ENCODE peak calls at places on chromosomes 16 and 17, in ten cellular contexts. One of them, this sample, is unnamed.

GRCh38 chr17:29358421-29358820 is 31.7 kb upstream of the TAOK1 start:
- DNase-seq in suprapubic skin: no peak
- DNase-seq in tibial nerve: no peak
- DNase-seq in gastrocnemius medialis: no peak
- DNase-seq in tibial artery: no peak
- DNase-seq in stomach: no peak
- DNase-seq in A673: no peak
- DNase-seq in esophagus squamous epithelium: no peak
- DNase-seq in ascending aorta: no peak
- DNase-seq in mucosa of descending colon: no peak
- DNase-seq in this sample: no peak

GRCh38 chr16:57623251-57624043 is 5.0 kb upstream of the ADGRG1 start:
- DNase-seq in tibial artery: no peak
- DNase-seq in suprapubic skin: peak; percentile 71
- DNase-seq in ascending aorta: no peak
- DNase-seq in stomach: peak; percentile 78
- DNase-seq in A673: peak; percentile 46
- DNase-seq in esophagus squamous epithelium: no peak
- DNase-seq in tibial nerve: no peak
- DNase-seq in gastrocnemius medialis: no peak
- DNase-seq in mucosa of descending colon: peak; percentile 79
- DNase-seq in this sample: no peak

GRCh38 chr17:3965123-3965800 is 1.0 kb upstream of the ATP2A3 start:
- DNase-seq in A673: peak; percentile 36
- DNase-seq in mucosa of descending colon: peak; percentile 93
- DNase-seq in tibial nerve: peak; percentile 31
- DNase-seq in esophagus squamous epithelium: peak; percentile 20
- DNase-seq in tibial artery: peak; percentile 77
- DNase-seq in suprapubic skin: no peak
- DNase-seq in ascending aorta: peak; percentile 80
- DNase-seq in stomach: peak; percentile 83
- DNase-seq in gastrocnemius medialis: no peak
- DNase-seq in this sample: peak; percentile 69

GRCh38 chr17:1294157-1294717 is 14.8 kb downstream of the TRARG1 start:
- DNase-seq in ascending aorta: no peak
- DNase-seq in suprapubic skin: no peak
- DNase-seq in tibial nerve: no peak
- DNase-seq in esophagus squamous epithelium: no peak
- DNase-seq in A673: no peak
- DNase-seq in mucosa of descending colon: no peak
- DNase-seq in tibial artery: no peak
- DNase-seq in gastrocnemius medialis: no peak
- DNase-seq in stomach: peak; percentile 38
- DNase-seq in this sample: no peak

GRCh38 chr17:45052052-45052772 is 780 bp upstream of the DCAKD start:
- DNase-seq in tibial nerve: peak; percentile 9
- DNase-seq in A673: peak; percentile 32
- DNase-seq in ascending aorta: peak; percentile 71
- DNase-seq in stomach: peak; percentile 53
- DNase-seq in esophagus squamous epithelium: no peak
- DNase-seq in tibial artery: no peak
- DNase-seq in gastrocnemius medialis: no peak
- DNase-seq in suprapubic skin: peak; percentile 77
- DNase-seq in mucosa of descending colon: no peak
- DNase-seq in this sample: peak; percentile 38

GRCh38 chr17:71247455-71248015 is 873.3 kb upstream of the SOX9 start:
- DNase-seq in ascending aorta: no peak
- DNase-seq in esophagus squamous epithelium: no peak
- DNase-seq in stomach: no peak
- DNase-seq in suprapubic skin: no peak
- DNase-seq in gastrocnemius medialis: no peak
- DNase-seq in A673: no peak
- DNase-seq in tibial artery: no peak
- DNase-seq in mucosa of descending colon: no peak
- DNase-seq in tibial nerve: no peak
- DNase-seq in this sample: no peak

GRCh38 chr16:67461600-67462278 is 19.2 kb downstream of the ATP6V0D1 start:
- DNase-seq in A673: no peak
- DNase-seq in esophagus squamous epithelium: no peak
- DNase-seq in tibial artery: no peak
- DNase-seq in tibial nerve: no peak
- DNase-seq in gastrocnemius medialis: peak; percentile 86
- DNase-seq in suprapubic skin: peak; percentile 86
- DNase-seq in mucosa of descending colon: peak; percentile 95
- DNase-seq in stomach: peak; percentile 83
- DNase-seq in ascending aorta: no peak
- DNase-seq in this sample: no peak

GRCh38 chr17:28871056-28871579 is 16.3 kb downstream of the ERAL1 start:
- DNase-seq in tibial artery: no peak
- DNase-seq in ascending aorta: no peak
- DNase-seq in tibial nerve: no peak
- DNase-seq in stomach: no peak
- DNase-seq in suprapubic skin: no peak
- DNase-seq in gastrocnemius medialis: no peak
- DNase-seq in mucosa of descending colon: no peak
- DNase-seq in A673: no peak
- DNase-seq in esophagus squamous epithelium: no peak
- DNase-seq in this sample: no peak

GRCh38 chr16:8026450-8026849 is 563.9 kb downstream of the TMEM114 start:
- DNase-seq in mucosa of descending colon: no peak
- DNase-seq in tibial artery: no peak
- DNase-seq in suprapubic skin: no peak
- DNase-seq in A673: peak; percentile 9
- DNase-seq in esophagus squamous epithelium: no peak
- DNase-seq in tibial nerve: no peak
- DNase-seq in gastrocnemius medialis: no peak
- DNase-seq in ascending aorta: no peak
- DNase-seq in stomach: no peak
- DNase-seq in this sample: no peak

GRCh38 chr16:55502801-55503366 is 6.0 kb upstream of the LPCAT2 start:
- DNase-seq in stomach: peak; percentile 97
- DNase-seq in mucosa of descending colon: peak; percentile 93
- DNase-seq in ascending aorta: peak; percentile 82
- DNase-seq in A673: no peak
- DNase-seq in tibial nerve: peak; percentile 97
- DNase-seq in esophagus squamous epithelium: no peak
- DNase-seq in suprapubic skin: peak; percentile 79
- DNase-seq in tibial artery: peak; percentile 92
- DNase-seq in gastrocnemius medialis: peak; percentile 79
- DNase-seq in this sample: peak; percentile 88

GRCh38 chr17:6639014-6639650 is 1.4 kb downstream of the KIAA0753 start:
- DNase-seq in ascending aorta: no peak
- DNase-seq in esophagus squamous epithelium: no peak
- DNase-seq in gastrocnemius medialis: no peak
- DNase-seq in stomach: no peak
- DNase-seq in A673: no peak
- DNase-seq in mucosa of descending colon: peak; percentile 59
- DNase-seq in suprapubic skin: no peak
- DNase-seq in tibial nerve: no peak
- DNase-seq in tibial artery: peak; percentile 62
- DNase-seq in this sample: no peak

GRCh38 chr17:64402469-64402868 is 11.8 kb upstream of the PECAM1 start:
- DNase-seq in mucosa of descending colon: no peak
- DNase-seq in A673: no peak
- DNase-seq in gastrocnemius medialis: no peak
- DNase-seq in esophagus squamous epithelium: no peak
- DNase-seq in ascending aorta: no peak
- DNase-seq in tibial nerve: no peak
- DNase-seq in suprapubic skin: no peak
- DNase-seq in tibial artery: peak; percentile 13
- DNase-seq in stomach: no peak
- DNase-seq in this sample: no peak

GRCh38 chr17:81558941-81559806 is 7.0 kb upstream of the FAAP100 start:
- DNase-seq in tibial artery: no peak
- DNase-seq in tibial nerve: no peak
- DNase-seq in suprapubic skin: no peak
- DNase-seq in ascending aorta: no peak
- DNase-seq in gastrocnemius medialis: no peak
- DNase-seq in mucosa of descending colon: no peak
- DNase-seq in stomach: no peak
- DNase-seq in esophagus squamous epithelium: no peak
- DNase-seq in A673: peak; percentile 83
- DNase-seq in this sample: peak; percentile 62

GRCh38 chr17:43720311-43721060 is 38.1 kb downstream of the SOST start:
- DNase-seq in mucosa of descending colon: peak; percentile 87
- DNase-seq in gastrocnemius medialis: peak; percentile 48
- DNase-seq in ascending aorta: peak; percentile 89
- DNase-seq in tibial artery: peak; percentile 86
- DNase-seq in esophagus squamous epithelium: peak; percentile 10
- DNase-seq in stomach: peak; percentile 78
- DNase-seq in suprapubic skin: peak; percentile 86
- DNase-seq in A673: peak; percentile 67
- DNase-seq in tibial nerve: peak; percentile 57
- DNase-seq in this sample: peak; percentile 86

GRCh38 chr17:57515662-57516211 is 229.4 kb downstream of the CCDC182 start:
- DNase-seq in mucosa of descending colon: no peak
- DNase-seq in gastrocnemius medialis: no peak
- DNase-seq in tibial artery: no peak
- DNase-seq in stomach: no peak
- DNase-seq in A673: no peak
- DNase-seq in suprapubic skin: no peak
- DNase-seq in tibial nerve: no peak
- DNase-seq in ascending aorta: no peak
- DNase-seq in esophagus squamous epithelium: no peak
- DNase-seq in this sample: no peak

GRCh38 chr17:81000631-81001357 is 9.2 kb downstream of the CHMP6 start:
- DNase-seq in ascending aorta: no peak
- DNase-seq in A673: no peak
- DNase-seq in gastrocnemius medialis: no peak
- DNase-seq in esophagus squamous epithelium: no peak
- DNase-seq in stomach: peak; percentile 45
- DNase-seq in tibial artery: no peak
- DNase-seq in tibial nerve: no peak
- DNase-seq in mucosa of descending colon: peak; percentile 86
- DNase-seq in suprapubic skin: no peak
- DNase-seq in this sample: no peak

GRCh38 chr17:47177261-47177660 is 11.8 kb downstream of the CDC27 start:
- DNase-seq in stomach: no peak
- DNase-seq in tibial nerve: no peak
- DNase-seq in ascending aorta: no peak
- DNase-seq in suprapubic skin: no peak
- DNase-seq in A673: no peak
- DNase-seq in gastrocnemius medialis: no peak
- DNase-seq in mucosa of descending colon: no peak
- DNase-seq in tibial artery: no peak
- DNase-seq in esophagus squamous epithelium: no peak
- DNase-seq in this sample: no peak

GRCh38 chr16:1326946-1327618 is 6.4 kb upstream of the BAIAP3 start:
- DNase-seq in A673: no peak
- DNase-seq in gastrocnemius medialis: no peak
- DNase-seq in stomach: no peak
- DNase-seq in ascending aorta: no peak
- DNase-seq in mucosa of descending colon: no peak
- DNase-seq in esophagus squamous epithelium: no peak
- DNase-seq in tibial artery: no peak
- DNase-seq in tibial nerve: no peak
- DNase-seq in suprapubic skin: no peak
- DNase-seq in this sample: no peak

GRCh38 chr16:85007815-85008214 is 3.5 kb downstream of the ZDHHC7 start:
- DNase-seq in tibial nerve: no peak
- DNase-seq in stomach: no peak
- DNase-seq in mucosa of descending colon: no peak
- DNase-seq in gastrocnemius medialis: no peak
- DNase-seq in esophagus squamous epithelium: no peak
- DNase-seq in tibial artery: no peak
- DNase-seq in ascending aorta: peak; percentile 53
- DNase-seq in A673: no peak
- DNase-seq in suprapubic skin: no peak
- DNase-seq in this sample: no peak
- H3K4me3 ChIP-seq in tibial nerve: no peak overlapping the region
- H3K4me3 ChIP-seq in stomach: no peak overlapping the region
- H3K4me3 ChIP-seq in mucosa of descending colon: no peak overlapping the region
- H3K4me3 ChIP-seq in gastrocnemius medialis: no peak overlapping the region
- H3K4me3 ChIP-seq in esophagus squamous epithelium: no peak overlapping the region
- H3K4me3 ChIP-seq in tibial artery: no peak overlapping the region
- H3K4me3 ChIP-seq in ascending aorta: no peak overlapping the region
- H3K4me3 ChIP-seq in A673: no peak overlapping the region
- H3K4me3 ChIP-seq in suprapubic skin: no peak overlapping the region
- H3K4me3 ChIP-seq in this sample: no peak overlapping the region

GRCh38 chr17:77467513-77467912 is 326.7 kb downstream of the SEC14L1 start:
- DNase-seq in stomach: no peak
- DNase-seq in ascending aorta: no peak
- DNase-seq in tibial nerve: no peak
- DNase-seq in esophagus squamous epithelium: no peak
- DNase-seq in gastrocnemius medialis: no peak
- DNase-seq in mucosa of descending colon: no peak
- DNase-seq in suprapubic skin: no peak
- DNase-seq in tibial artery: no peak
- DNase-seq in A673: no peak
- DNase-seq in this sample: no peak
- H3K4me1 ChIP-seq in stomach: peaks cover 95% of the 10 kb centered on the region
- H3K4me1 ChIP-seq in ascending aorta: peaks cover 18% of the 10 kb centered on the region
- H3K4me1 ChIP-seq in tibial nerve: peaks cover 85% of the 10 kb centered on the region
- H3K4me1 ChIP-seq in esophagus squamous epithelium: peaks cover 49% of the 10 kb centered on the region
- H3K4me1 ChIP-seq in gastrocnemius medialis: peaks cover 34% of the 10 kb centered on the region
- H3K4me1 ChIP-seq in mucosa of descending colon: peaks cover 20% of the 10 kb centered on the region
- H3K4me1 ChIP-seq in suprapubic skin: peaks cover 69% of the 10 kb centered on the region
- H3K4me1 ChIP-seq in tibial artery: peaks cover 6% of the 10 kb centered on the region
- H3K4me1 ChIP-seq in A673: peaks cover 41% of the 10 kb centered on the region
- H3K4me1 ChIP-seq in this sample: peaks cover 81% of the 10 kb centered on the region

GRCh38 chr17:40813804-40814203 is 8.6 kb downstream of the KRT10 start:
- DNase-seq in A673: no peak
- DNase-seq in mucosa of descending colon: no peak
- DNase-seq in tibial artery: no peak
- DNase-seq in gastrocnemius medialis: no peak
- DNase-seq in tibial nerve: no peak
- DNase-seq in suprapubic skin: no peak
- DNase-seq in stomach: no peak
- DNase-seq in ascending aorta: no peak
- DNase-seq in esophagus squamous epithelium: no peak
- DNase-seq in this sample: no peak
- TF ChIP-seq CTCF in A673: no peak
- TF ChIP-seq CTCF in mucosa of descending colon: no peak
- TF ChIP-seq CTCF in tibial artery: no peak
- TF ChIP-seq CTCF in gastrocnemius medialis: no peak
- TF ChIP-seq CTCF in tibial nerve: no peak
- TF ChIP-seq CTCF in suprapubic skin: no peak
- TF ChIP-seq CTCF in stomach: no peak
- TF ChIP-seq CTCF in ascending aorta: no peak
- TF ChIP-seq CTCF in esophagus squamous epithelium: no peak
- TF ChIP-seq CTCF in this sample: no peak

DNA sequence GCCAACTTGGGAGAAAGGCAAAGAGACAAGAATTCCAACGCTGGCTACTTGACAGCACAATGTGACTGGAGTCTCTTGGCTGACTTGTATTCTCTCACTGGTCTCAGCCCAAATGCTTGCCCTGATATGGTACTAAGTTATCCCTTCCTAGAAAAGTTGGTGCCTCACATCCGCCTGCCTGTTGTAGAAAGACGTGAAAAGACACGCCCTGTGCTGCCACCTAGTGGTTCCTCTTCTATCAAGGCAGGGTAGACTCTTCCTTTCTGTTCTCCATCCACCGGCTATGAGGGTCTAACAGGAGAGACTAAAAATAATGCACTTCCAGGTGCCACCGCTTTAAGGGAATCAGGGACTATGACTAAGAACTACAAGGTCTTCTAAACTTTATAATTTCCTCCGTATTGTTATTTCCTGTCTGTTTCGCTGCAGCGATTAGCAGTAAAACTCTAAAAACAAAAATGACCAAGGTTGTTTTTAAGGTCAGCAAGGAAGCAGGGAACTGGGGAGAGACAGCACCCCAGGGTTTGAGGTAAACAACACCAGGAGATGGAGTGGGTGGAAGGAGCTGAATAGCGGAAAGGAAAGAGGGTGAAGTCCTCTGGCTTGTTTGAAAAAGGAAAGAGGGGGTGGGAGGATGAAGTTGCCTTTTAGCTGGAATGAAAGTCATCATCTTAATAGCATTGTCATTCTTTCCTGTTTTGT is 109.5 kb downstream of the YPEL2 start:
- DNase-seq in ascending aorta: peak; percentile 98
- DNase-seq in tibial nerve: peak; percentile 99
- DNase-seq in suprapubic skin: peak; percentile 93
- DNase-seq in A673: peak; percentile 89
- DNase-seq in mucosa of descending colon: peak; percentile 64
- DNase-seq in esophagus squamous epithelium: peak; percentile 53
- DNase-seq in stomach: peak; percentile 93
- DNase-seq in tibial artery: peak; percentile 96
- DNase-seq in gastrocnemius medialis: peak; percentile 89
- DNase-seq in this sample: peak; percentile 91
- H3K4me3 ChIP-seq in ascending aorta: no peak overlapping the region
- H3K4me3 ChIP-seq in tibial nerve: no peak overlapping the region
- H3K4me3 ChIP-seq in suprapubic skin: peak overlapping the region; percentile 0
- H3K4me3 ChIP-seq in A673: no peak overlapping the region
- H3K4me3 ChIP-seq in mucosa of descending colon: no peak overlapping the region
- H3K4me3 ChIP-seq in esophagus squamous epithelium: no peak overlapping the region
- H3K4me3 ChIP-seq in stomach: no peak overlapping the region
- H3K4me3 ChIP-seq in tibial artery: no peak overlapping the region
- H3K4me3 ChIP-seq in gastrocnemius medialis: no peak overlapping the region
- H3K4me3 ChIP-seq in this sample: peak overlapping the region; percentile 14

This sample was measured in heart left ventricle.